ENCODE peak calls at places on chromosomes 5 and 9, in four cellular contexts. D is activated T-helper 2 cell treated with anti-CD3 and anti-CD28 coated beads, Interferon-gamma antibody, Interleukin-2, Interleukin-4, amounts not matched to agents 10 μg/mL and 5 μg/mL and 100 μg/mL, durations not matched to agents 14 hours and 24 hours and 36 hours; Z is AG08396; L is A172. F is an unnamed sample.

GRCh38 chr5:87009146-87009545 is 258.5 kb upstream of the RASA1 start:
- DNase-seq in D (no peak), Z (no peak), L (no peak), F (no peak)

GRCh38 chr5:36944607-36945225 is 68.1 kb downstream of the NIPBL start:
- DNase-seq in D (no peak), Z (no peak), L (no peak), F (no peak)

GRCh38 chr9:35114921-35115341 is 731 bp downstream of the ATOSB start:
- DNase-seq in D (peak; percentile 43), Z (no peak), L (peak; percentile 35), F (no peak)

GRCh38 chr9:105385372-105385985 is 62.4 kb upstream of the FSD1L start:
- DNase-seq in D (peak; percentile 24), Z (no peak), L (peak; percentile 85), F (no peak)

GRCh38 chr9:121652037-121652837 is 803 bp downstream of the DAB2IP start:
- DNase-seq in D (no peak), Z (no peak), L (no peak), F (no peak)

GRCh38 chr5:178123987-178124925 is 6.6 kb upstream of the RMND5B start:
- DNase-seq in D (no peak), Z (no peak), L (no peak), F (no peak)

GRCh38 chr9:86491634-86492266 is 137.5 kb upstream of the TUT7 start:
- DNase-seq in D (no peak), Z (no peak), L (peak; percentile 63), F (no peak)

GRCh38 chr5:116437922-116438578 is 136.6 kb downstream of the SEMA6A start:
- DNase-seq in D (no peak), Z (no peak), L (no peak), F (no peak)

GRCh38 chr9:90307177-90307833 is 335.3 kb downstream of the DIRAS2 start:
- DNase-seq in D (no peak), Z (no peak), L (no peak), F (no peak)

F was measured in BJ.